ENCODE peak calls at places on chromosomes 12 and 14, in nine cellular contexts. B, N, G, C, Q, W, K, T and R are unnamed samples.

GRCh38 chr12:80299976-80300375 is 144.1 kb upstream of the PTPRQ start:
- DNase-seq in W (no peak), Q (no peak), C (no peak), K (no peak), T (no peak), B (no peak), N (no peak), G (no peak), R (no peak)

GRCh38 chr14:63652406-63652805 is 10.7 kb upstream of the WDR89 start:
- DNase-seq in N (no peak), T (no peak), C (no peak), K (no peak), W (no peak), B (no peak), Q (no peak), G (no peak), R (no peak)

GRCh38 chr14:59028476-59029202 is 159.8 kb upstream of the DAAM1 start:
- DNase-seq in K (peak), Q (no peak), T (peak), C (peak), B (peak), G (no peak), W (peak), N (peak), R (no peak)

GRCh38 chr12:24954261-24954660 is 5.4 kb upstream of the BCAT1 start:
- DNase-seq in W (no peak), B (no peak), Q (no peak), C (no peak), K (no peak), G (no peak), T (no peak), N (no peak), R (no peak)

GRCh38 chr14:55975281-55975905 is 142.8 kb upstream of the PELI2 start:
- DNase-seq in Q (no peak), T (no peak), N (no peak), K (no peak), B (no peak), G (no peak), W (no peak), C (no peak), R (no peak)

GRCh38 chr12:10968765-10969456 is 17.8 kb downstream of the TAS2R50 start:
- DNase-seq in Q (no peak), G (no peak), B (peak), N (no peak), W (peak), C (peak), K (peak), T (no peak), R (no peak)

GRCh38 chr12:66603458-66603857 is 75.4 kb downstream of the GRIP1 start:
- DNase-seq in T (no peak), W (no peak), B (no peak), N (peak), G (no peak), C (no peak), K (no peak), Q (no peak), R (no peak)

GRCh38 chr12:52703878-52704277 is 554 bp upstream of the KRT77 start:
- DNase-seq in N (no peak), K (no peak), G (no peak), B (no peak), T (no peak), Q (no peak), C (no peak), W (no peak), R (no peak)

GRCh38 chr12:104930388-104931326 is 27.4 kb downstream of the SLC41A2 start:
- DNase-seq in Q (no peak), G (no peak), T (no peak), W (no peak), N (no peak), B (no peak), K (no peak), C (no peak), R (no peak)

GRCh38 chr14:97824218-97824617 is 1027.0 kb downstream of the VRK1 start:
- DNase-seq in G (no peak), K (no peak), W (peak), C (no peak), T (peak), N (no peak), Q (no peak), B (no peak), R (no peak)

GRCh38 chr14:72528059-72528950 is 365.6 kb downstream of the DPF3 start:
- DNase-seq in B (no peak), G (no peak), K (no peak), T (no peak), C (no peak), Q (no peak), W (no peak), N (no peak), R (no peak)

GRCh38 chr14:48744202-48744601 is 842.0 kb downstream of the RPS29 start:
- DNase-seq in C (no peak), T (no peak), B (no peak), N (no peak), K (no peak), Q (no peak), W (no peak), G (no peak), R (no peak)

GRCh38 chr14:97299661-97300060 is 502.5 kb downstream of the VRK1 start:
- DNase-seq in K (no peak), Q (no peak), T (no peak), G (no peak), C (no peak), N (no peak), B (no peak), W (peak), R (no peak)

GRCh38 chr14:61380984-61381383 is 59.6 kb downstream of the PRKCH start:
- DNase-seq in W (no peak), B (no peak), T (no peak), N (no peak), Q (no peak), G (no peak), K (no peak), C (no peak), R (no peak)

GRCh38 chr14:23445773-23446172 is 10.3 kb upstream of the MYH7 start:
- DNase-seq in G (no peak), C (no peak), K (no peak), T (no peak), Q (no peak), N (no peak), W (peak), B (no peak), R (peak)

GRCh38 chr14:102554835-102555819 is 37.3 kb upstream of the RCOR1 start:
- DNase-seq in G (peak), C (peak), T (no peak), Q (no peak), K (peak), N (peak), W (peak), B (peak), R (no peak)

GRCh38 chr12:112751844-112752243 is 39.7 kb upstream of the RPH3A start:
- DNase-seq in C (no peak), G (no peak), W (no peak), K (no peak), N (no peak), B (no peak), T (no peak), Q (no peak), R (no peak)

GRCh38 chr14:50936882-50937281 is 7.4 kb downstream of the PYGL start:
- DNase-seq in N (no peak), T (peak), C (no peak), G (no peak), K (no peak), Q (no peak), B (no peak), W (no peak), R (no peak)

DNA sequence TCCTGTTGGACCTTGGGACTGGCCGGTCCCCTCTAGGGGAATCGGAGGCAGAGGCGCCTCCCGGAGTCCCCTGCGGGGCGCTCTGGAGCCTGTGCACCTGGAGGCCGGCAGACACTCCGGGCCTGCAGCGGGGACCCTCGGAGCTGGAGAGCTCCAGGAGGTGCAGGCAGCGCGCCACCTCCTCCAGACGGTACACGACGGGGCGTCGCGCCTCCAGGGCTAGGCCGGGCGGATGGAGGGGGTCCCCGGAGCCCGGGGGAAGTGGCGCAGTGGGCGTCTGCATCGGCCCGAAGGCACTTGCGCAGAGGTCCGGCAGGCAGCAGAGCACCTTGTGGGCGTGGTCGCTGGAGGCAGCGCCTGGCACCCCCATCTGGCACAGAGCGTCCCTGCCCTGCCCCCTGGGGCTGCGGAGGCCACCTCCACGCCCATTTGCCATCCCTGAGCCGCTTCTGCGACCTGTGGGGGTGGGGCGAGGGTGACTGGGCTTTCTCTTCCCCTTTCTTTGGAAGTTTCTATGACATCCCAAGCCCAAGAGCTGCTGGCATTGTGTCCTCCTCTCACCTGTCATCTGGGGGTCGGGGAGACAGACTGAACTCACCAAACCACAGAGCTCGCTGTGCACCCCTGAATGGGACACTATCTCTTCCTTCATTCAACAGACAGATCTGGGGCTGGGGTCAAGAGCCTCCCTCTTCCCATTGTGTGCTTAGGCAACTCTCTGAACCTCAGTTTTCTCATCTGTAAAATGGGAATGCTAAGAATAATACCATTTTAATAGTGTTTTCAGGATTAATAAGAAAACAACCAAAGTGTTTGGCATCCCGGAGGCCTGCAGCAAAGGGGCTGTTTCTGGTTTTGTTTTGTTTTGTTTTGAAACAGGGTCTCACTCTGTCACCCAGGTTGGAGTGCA is 37.5 kb upstream of the CORO1C start:
- DNase-seq in K (no peak), W (no peak), Q (no peak), N (peak), G (peak), T (peak), B (no peak), C (peak), R (no peak)
- TF ChIP-seq CTCF in K (no peak), W (no peak), Q (no peak), N (no peak), G (no peak), T (no peak), B (no peak), C (no peak), R (no peak)

DNA sequence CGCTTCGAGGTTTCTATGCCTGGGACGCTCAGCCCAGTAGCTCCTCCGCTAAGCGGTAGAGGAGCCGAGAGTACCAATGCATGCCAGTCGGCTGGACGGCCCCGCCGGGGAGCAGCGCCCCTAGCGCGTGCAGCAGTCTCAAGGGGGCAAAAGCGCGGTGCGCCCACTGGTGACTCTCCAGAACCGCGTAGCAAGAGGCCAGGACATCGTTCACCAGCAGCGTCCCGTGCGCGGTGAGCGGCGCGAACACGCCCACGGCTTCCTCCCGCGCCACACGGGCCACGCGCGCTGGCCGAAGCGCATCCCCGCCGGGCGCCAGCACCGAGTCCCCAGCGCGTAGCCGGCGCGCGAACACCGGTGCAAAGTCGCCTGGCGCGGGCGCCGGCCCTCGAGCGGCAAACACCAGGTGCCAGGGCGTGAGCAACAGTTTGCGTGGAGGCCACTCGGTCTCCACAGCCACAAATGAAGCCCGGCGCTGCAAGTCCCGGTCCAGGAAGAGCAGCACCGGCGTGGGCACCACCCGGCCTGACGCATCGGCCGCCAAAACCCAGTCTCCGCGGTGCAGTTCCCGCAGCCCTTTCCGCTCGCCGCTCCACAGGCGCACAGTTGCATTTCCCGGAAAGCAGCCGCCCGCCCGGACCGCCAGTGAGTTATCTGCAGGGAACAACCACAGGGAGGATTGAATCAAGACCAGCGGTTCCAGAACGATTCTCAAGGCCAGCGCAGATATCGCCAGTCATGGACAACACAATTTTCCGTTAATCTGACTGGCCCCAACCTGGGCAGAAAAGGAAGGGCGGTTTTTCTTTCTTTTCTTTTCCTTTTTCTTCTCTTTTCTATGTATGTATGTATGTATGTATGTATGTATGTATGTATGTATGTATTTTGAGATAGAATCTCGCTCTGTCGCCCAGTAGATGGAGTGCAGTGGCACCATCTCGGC is 4.5 kb downstream of the DHH start:
- DNase-seq in T (peak), N (peak), Q (no peak), B (peak), W (peak), K (no peak), G (no peak), C (peak), R (no peak)
- TF ChIP-seq CTCF in T (peak), N (no peak), Q (no peak), B (peak), W (no peak), K (no peak), G (no peak), C (no peak), R (peak)

GRCh38 chr12:21941522-21942376 is 523 bp upstream of the ABCC9 start:
- DNase-seq in G (no peak), B (peak), K (peak), T (no peak), Q (no peak), N (no peak), W (peak), C (peak), R (no peak)
- TF ChIP-seq CTCF in G (no peak), B (peak), K (peak), T (no peak), Q (no peak), N (no peak), W (no peak), C (peak), R (peak)

GRCh38 chr14:91246051-91246852 is 1.7 kb upstream of the GPR68 start:
- DNase-seq in B (no peak), C (peak), K (no peak), W (no peak), N (no peak), Q (no peak), G (no peak), T (no peak), R (no peak)
- TF ChIP-seq CTCF in B (no peak), C (no peak), K (no peak), W (no peak), N (no peak), Q (no peak), G (no peak), T (no peak), R (no peak)

GRCh38 chr12:132218915-132219314 is 74.7 kb downstream of the NOC4L start:
- DNase-seq in W (no peak), K (no peak), C (no peak), G (no peak), Q (no peak), T (peak), N (peak), B (no peak), R (no peak)
- TF ChIP-seq CTCF in W (peak), K (no peak), C (peak), G (peak), Q (no peak), T (no peak), N (peak), B (peak), R (peak)

DNA sequence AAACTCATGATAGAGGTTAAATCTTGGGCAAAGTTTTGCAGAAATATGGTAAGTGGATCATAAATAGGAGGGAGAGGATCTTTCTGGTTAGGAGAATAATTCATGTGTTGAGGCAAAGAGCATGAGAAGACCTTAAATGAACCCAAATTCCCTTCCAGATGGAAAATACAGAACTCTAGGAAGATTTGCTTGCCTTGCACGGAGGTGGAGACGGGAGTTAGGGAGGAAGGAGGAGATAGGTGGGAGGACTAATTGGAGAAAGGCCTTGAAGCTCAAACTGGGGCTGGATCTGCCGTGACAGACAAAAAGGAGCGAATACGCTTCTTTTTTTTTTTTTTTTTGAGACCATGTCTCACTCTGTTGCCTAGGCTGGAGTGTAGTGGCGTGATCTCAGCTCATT is 5.9 kb downstream of the GPRC5A start:
- DNase-seq in N (no peak), G (no peak), W (no peak), K (no peak), Q (no peak), B (no peak), C (no peak), T (no peak), R (no peak)
- TF ChIP-seq CTCF in N (no peak), G (no peak), W (no peak), K (no peak), Q (no peak), B (no peak), C (no peak), T (no peak), R (no peak)

GRCh38 chr12:120019942-120020341 is 30.9 kb downstream of the BICDL1 start:
- DNase-seq in T (no peak), Q (no peak), G (no peak), W (no peak), N (no peak), C (no peak), K (no peak), B (no peak), R (no peak)
- TF ChIP-seq CTCF in T (no peak), Q (no peak), G (no peak), W (no peak), N (no peak), C (no peak), K (no peak), B (no peak), R (no peak)

GRCh38 chr14:68789798-68790655 is 2.8 kb downstream of the ZFP36L1 start:
- DNase-seq in K (no peak), B (peak), N (peak), C (no peak), G (no peak), W (peak), T (no peak), Q (no peak), R (no peak)

GRCh38 chr14:68787235-68787727 is 5.6 kb downstream of the ZFP36L1 start:
- DNase-seq in N (no peak), K (no peak), W (peak), G (no peak), T (no peak), Q (no peak), B (peak), C (no peak), R (no peak)

GRCh38 chr14:68790656-68791077 is 2.2 kb downstream of the ZFP36L1 start:
- DNase-seq in Q (no peak), N (no peak), K (no peak), C (no peak), T (no peak), G (no peak), W (no peak), B (no peak), R (no peak)

GRCh38 chr14:68788275-68789001 is 4.4 kb downstream of the ZFP36L1 start:
- DNase-seq in T (no peak), B (peak), N (no peak), Q (no peak), W (no peak), K (no peak), C (no peak), G (no peak), R (no peak)

GRCh38 chr14:68789002-68789797 is 3.7 kb downstream of the ZFP36L1 start:
- DNase-seq in Q (peak), W (peak), K (peak), N (peak), G (peak), B (peak), C (peak), T (peak), R (no peak)
- TF ChIP-seq CTCF in Q (peak), W (peak), K (peak), N (peak), G (peak), B (peak), C (peak), T (peak), R (peak)

GRCh38 chr14:36521598-36522345 is 1.7 kb upstream of the NKX2-1 start:
- DNase-seq in C (peak), W (no peak), K (no peak), B (no peak), Q (no peak), N (no peak), G (no peak), T (no peak), R (peak)

GRCh38 chr14:36518586-36519430 is 1.2 kb downstream of the NKX2-1 start:
- DNase-seq in Q (no peak), B (no peak), W (no peak), G (no peak), K (no peak), C (peak), T (no peak), N (no peak), R (peak)

GRCh38 chr14:36518031-36518585 is 1.9 kb downstream of the NKX2-1 start:
- DNase-seq in G (no peak), B (no peak), Q (no peak), K (no peak), W (no peak), C (no peak), N (no peak), T (no peak), R (peak)

GRCh38 chr14:36520601-36521525 is 831 bp upstream of the NKX2-1 start:
- DNase-seq in T (peak), N (peak), Q (no peak), W (no peak), K (no peak), C (peak), G (no peak), B (peak), R (peak)

DNA sequence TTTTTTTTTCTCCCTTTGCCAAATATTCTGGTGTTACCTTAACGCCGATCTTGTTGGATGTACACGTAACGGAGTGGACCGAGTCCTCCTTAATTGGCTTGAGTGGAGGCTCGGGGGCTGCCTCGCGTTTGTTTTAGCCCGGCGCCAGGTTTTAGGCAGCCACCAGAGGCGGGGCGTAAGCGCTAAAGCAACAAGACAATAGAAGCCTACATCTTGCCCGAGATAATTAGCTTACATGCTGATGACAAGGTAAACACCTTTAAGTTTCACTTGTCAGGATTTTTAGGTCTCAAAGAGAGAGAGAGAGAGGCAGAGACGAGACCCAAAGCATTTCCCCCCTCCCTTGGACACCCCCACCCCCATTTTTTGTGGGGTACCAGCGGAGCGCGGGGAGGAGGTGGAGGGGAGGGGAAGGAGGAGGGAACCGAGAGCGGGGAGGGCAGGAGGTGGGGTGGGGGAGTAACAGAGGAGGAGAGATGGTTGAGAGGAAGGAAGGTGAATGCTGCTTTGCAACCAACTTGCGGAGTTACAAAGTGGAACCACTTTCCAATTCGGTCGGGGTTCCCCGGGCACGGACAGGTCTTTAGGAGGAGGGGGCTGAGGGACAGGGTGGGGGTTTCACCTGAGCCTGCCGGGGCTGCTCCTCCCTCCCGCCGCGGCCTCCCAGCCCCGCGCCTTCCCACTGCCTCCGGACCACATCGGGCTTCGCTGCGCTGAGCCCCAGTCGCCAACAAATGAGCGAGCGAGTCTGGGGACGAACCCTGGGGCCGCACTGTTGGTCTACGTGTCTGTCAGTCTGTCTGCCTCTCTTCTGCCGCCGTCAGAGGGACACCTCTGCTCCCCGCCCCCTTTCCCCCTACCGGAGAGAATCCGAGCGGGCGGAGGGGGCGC is at the start of gene NKX2-1:
- DNase-seq in N (peak), G (no peak), C (peak), B (no peak), T (no peak), W (no peak), Q (no peak), K (no peak), R (no peak)
- TF ChIP-seq CTCF in N (no peak), G (no peak), C (no peak), B (no peak), T (no peak), W (no peak), Q (no peak), K (no peak), R (no peak)